ENCODE peak calls at places on chromosomes 5 and 9, in five cellular contexts. Y is fibroblast of lung, E is ovary, G is left lung, A is dorsolateral prefrontal cortex. V is an unnamed sample.
A peak's percentile ranks its signal among the peaks of the same experiment; 100 is the strongest.

GRCh38 chr9:135502873-135503321 is 2.4 kb downstream of the MRPS2 start:
- DNase-seq in E (peak; percentile 33), G (no peak), Y (no peak), A (no peak), V (peak; percentile 33)

GRCh38 chr9:85004818-85005413 is 335.4 kb downstream of the NTRK2 start:
- DNase-seq in E (no peak), G (no peak), Y (no peak), A (no peak), V (no peak)

GRCh38 chr5:176180339-176180738 is 57.9 kb upstream of the SIMC1 start:
- DNase-seq in G (no peak), E (no peak), Y (peak; percentile 39), A (no peak), V (no peak)

GRCh38 chr9:6051511-6051950 is 36.1 kb upstream of the RANBP6 start:
- DNase-seq in Y (no peak), G (no peak), A (no peak), E (no peak), V (no peak)

GRCh38 chr9:76687861-76688374 is 76.3 kb upstream of the PCA3 start:
- DNase-seq in A (no peak), Y (peak; percentile 78), G (no peak), E (no peak), V (no peak)

GRCh38 chr9:134165357-134166315 is 1.3 kb upstream of the RNU6ATAC start:
- DNase-seq in E (peak; percentile 69), Y (peak; percentile 35), G (no peak), A (no peak), V (peak; percentile 67)

GRCh38 chr5:137845472-137845871 is 22.2 kb upstream of the MYOT start:
- DNase-seq in E (no peak), A (no peak), Y (no peak), G (no peak), V (no peak)

GRCh38 chr5:147382776-147383175 is 127.1 kb downstream of the DPYSL3 start:
- DNase-seq in Y (no peak), A (no peak), E (no peak), G (no peak), V (no peak)

GRCh38 chr9:129131300-129132145 is 20.3 kb downstream of the PTPA start:
- DNase-seq in Y (peak; percentile 65), G (peak; percentile 71), A (peak; percentile 82), E (peak; percentile 85), V (peak; percentile 84)
- TF ChIP-seq CTCF in Y (peak; percentile 89), G (peak; percentile 97), A (peak; percentile 97), E (peak; percentile 96), V (peak; percentile 99)

GRCh38 chr9:94981661-94982060 is 255.2 kb downstream of the AOPEP start:
- DNase-seq in A (no peak), G (no peak), E (no peak), Y (no peak), V (no peak)
- H3K27ac ChIP-seq in A (peak overlapping the region; percentile 70), G (no peak overlapping the region), E (no peak overlapping the region), Y (no peak overlapping the region), V (no peak overlapping the region)

DNA sequence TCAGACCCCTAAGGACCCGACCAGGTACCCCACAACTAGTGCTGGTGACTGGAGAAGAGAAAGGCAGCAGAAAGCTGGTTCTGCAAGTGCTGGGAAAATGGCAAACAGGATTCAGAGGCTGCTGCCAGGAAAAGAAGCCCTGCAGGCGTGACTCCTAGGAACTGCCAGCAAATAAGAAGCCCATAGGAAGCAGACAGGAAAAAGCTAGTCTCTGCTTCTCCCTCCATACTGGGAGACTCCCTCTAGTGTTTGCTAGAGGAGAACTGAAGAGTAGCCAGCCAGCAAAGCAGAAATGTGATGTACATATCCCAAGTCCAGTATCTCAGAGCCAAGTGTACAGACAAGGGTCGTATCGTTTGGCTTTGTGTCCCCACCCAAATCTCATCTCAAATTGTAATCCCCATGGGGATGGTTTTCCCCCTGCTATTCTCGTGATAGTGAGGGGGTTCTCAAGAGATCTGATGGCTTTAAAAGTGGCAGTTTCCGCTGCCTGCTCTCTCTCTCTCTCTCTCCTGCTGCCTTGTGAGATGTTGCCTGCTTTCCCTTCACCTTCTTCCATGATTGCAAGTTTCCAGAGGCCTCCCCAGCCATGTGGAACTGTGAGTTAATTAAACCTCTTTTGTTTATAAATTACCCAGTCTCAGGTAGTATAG is 38.1 kb upstream of the TUSC1 start:
- DNase-seq in G (no peak), Y (peak; percentile 71), A (no peak), E (no peak), V (no peak)
- TF ChIP-seq CTCF in G (peak; percentile 27), Y (peak; percentile 65), A (peak; percentile 57), E (no peak), V (peak; percentile 39)

DNA sequence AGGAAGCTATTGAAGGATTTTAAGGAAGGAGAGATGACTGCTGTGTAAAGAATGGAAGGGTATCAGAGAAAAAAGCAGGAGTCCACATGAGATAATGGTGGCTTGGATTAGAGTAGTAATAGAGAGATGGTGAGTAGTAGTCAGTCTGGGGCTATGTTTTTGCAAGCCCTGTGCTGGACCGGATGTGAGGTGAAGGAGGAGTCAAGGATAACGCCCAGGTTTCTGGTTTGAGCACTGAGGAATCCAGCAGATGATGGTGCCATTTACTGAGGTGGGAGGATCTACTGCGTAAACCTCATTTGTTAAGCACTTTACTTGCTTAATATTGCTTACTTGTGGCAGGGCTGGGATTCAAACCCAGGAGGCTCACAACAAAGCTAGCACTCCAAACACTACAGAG is 1.1 kb downstream of the TIGD6 start:
- DNase-seq in Y (no peak), G (no peak), E (no peak), A (no peak), V (no peak)
- H3K27ac ChIP-seq in Y (peak overlapping the region; percentile 97), G (peak overlapping the region; percentile 96), E (no peak overlapping the region), A (peak overlapping the region; percentile 85), V (peak overlapping the region; percentile 96)

GRCh38 chr5:71836084-71836483 is 117.0 kb downstream of the CARTPT start:
- DNase-seq in A (no peak), Y (peak; percentile 12), G (no peak), E (no peak), V (no peak)
- TF ChIP-seq CTCF in A (no peak), Y (no peak), G (no peak), E (no peak), V (no peak)

GRCh38 chr9:121367651-121368510 is 2.2 kb downstream of the STOM start:
- DNase-seq in E (no peak), G (no peak), A (no peak), Y (no peak), V (no peak)

GRCh38 chr9:121362813-121363585 is 7.1 kb downstream of the STOM start:
- DNase-seq in E (no peak), G (no peak), A (no peak), Y (peak; percentile 44), V (no peak)

GRCh38 chr9:121360975-121361374 is 9.1 kb downstream of the STOM start:
- DNase-seq in Y (peak; percentile 83), A (no peak), E (no peak), G (no peak), V (no peak)

GRCh38 chr9:121359358-121360294 is 10.4 kb downstream of the STOM start:
- DNase-seq in Y (no peak), G (no peak), E (no peak), A (no peak), V (no peak)

DNA sequence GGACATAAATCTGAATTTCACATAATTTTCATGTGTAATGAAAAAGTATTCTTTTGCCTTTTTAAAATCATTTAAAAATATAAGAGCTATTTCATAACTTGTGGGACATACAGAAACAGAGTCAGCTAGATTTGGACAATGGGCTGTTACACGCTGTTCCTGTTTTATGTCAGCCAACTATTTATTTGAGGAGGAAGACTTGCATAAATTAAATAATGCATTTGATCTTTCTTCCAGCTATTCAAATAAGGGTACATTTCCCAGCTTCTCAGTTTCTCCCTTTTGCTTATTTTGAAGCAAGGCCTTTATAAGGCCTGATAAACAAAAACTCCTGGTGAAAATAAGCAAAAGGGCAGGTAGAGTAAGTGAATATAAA is 6.5 kb downstream of the STOM start:
- DNase-seq in A (no peak), Y (no peak), E (no peak), G (no peak), V (no peak)
- H3K27ac ChIP-seq in A (peak overlapping the region; percentile 79), Y (peak overlapping the region; percentile 58), E (no peak overlapping the region), G (peak overlapping the region; percentile 96), V (peak overlapping the region; percentile 70)

GRCh38 chr9:116152390-116152789 is 1.2 kb upstream of the PAPPA start:
- DNase-seq in Y (peak; percentile 77), A (no peak), G (no peak), E (no peak), V (no peak)
- TF ChIP-seq CTCF in Y (no peak), A (peak; percentile 36), G (peak; percentile 13), E (no peak), V (peak; percentile 17)

DNA sequence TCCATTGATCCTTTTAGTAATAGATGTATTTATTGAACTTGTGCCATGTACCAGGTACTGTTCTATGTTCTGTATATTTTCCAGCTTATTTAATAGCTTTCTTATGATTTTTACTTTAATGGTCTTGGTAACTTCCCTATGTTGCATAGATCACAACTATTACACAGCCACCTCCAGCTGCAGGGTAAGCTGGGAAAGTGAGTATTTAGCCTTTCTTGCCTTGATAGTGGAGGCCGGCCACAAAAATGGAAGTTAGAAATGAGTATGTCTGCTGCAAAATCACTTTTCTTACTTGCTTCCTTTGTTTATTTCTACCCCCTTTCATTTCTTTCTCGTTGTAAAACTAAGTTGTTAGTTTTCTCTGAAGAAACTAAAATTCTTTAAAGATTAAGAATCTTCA is 43.1 kb upstream of the ANKDD1B start:
- DNase-seq in G (no peak), E (no peak), Y (no peak), A (no peak), V (no peak)
- H3K27ac ChIP-seq in G (peak overlapping the region; percentile 72), E (no peak overlapping the region), Y (no peak overlapping the region), A (no peak overlapping the region), V (no peak overlapping the region)

DNA sequence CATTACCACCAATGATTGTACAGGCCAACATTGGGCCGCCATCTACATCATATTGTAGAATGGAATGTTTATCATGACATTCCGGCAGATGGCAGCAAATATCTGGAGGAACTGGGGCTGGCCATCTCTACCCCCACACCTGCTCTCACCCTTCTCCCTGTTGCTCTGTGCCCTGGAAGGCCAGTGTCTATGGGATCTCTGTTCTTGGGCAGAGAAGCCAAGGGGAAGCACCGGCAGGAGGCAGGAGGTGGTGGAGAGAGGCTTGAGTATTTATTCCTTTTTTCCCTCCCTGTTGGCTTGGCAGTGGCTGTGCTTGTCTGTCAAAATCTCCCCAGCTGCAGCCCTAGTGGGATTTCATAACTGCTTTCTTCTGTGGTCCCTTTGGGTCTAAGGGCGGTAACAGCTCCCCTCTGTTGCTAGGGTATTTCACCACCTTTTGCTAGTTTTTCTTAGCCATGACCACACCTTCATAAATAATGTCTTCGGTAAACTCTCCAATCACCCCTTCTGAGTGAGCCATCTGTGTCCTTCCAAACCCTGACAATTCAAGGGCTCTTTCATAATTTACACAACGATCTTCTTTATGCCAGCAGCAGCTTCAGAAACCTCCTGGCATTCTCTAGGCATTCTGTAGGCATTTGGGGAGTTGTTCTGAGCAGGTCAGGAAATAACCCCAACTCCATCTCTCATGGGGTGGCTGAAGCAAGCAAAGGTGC is 225.8 kb downstream of the MELK start:
- DNase-seq in Y (no peak), E (no peak), G (no peak), A (peak; percentile 39), V (no peak)
- TF ChIP-seq CTCF in Y (no peak), E (no peak), G (no peak), A (peak; percentile 54), V (no peak)

V was measured in lower lobe of right lung.